ENCODE peak calls at places on chromosomes 12 and 14, in four cellular contexts. V is PC-3, T is fibroblast of the aortic adventitia, D is thoracic aorta. Z is an unnamed sample.
A peak's percentile ranks its signal among the peaks of the same experiment; 100 is the strongest.

GRCh38 chr12:3607039-3607719 is 116.2 kb downstream of the PRMT8 start:
- DNase-seq in T (no peak), D (no peak), V (no peak), Z (no peak)

GRCh38 chr12:40034712-40035111 is 71.2 kb downstream of the SLC2A13 start:
- DNase-seq in V (no peak), T (no peak), D (no peak), Z (no peak)

GRCh38 chr14:72463291-72463866 is 430.5 kb downstream of the DPF3 start:
- DNase-seq in D (no peak), T (no peak), V (peak; percentile 62), Z (no peak)

GRCh38 chr12:124497039-124497438 is 70.4 kb downstream of the NCOR2 start:
- DNase-seq in D (no peak), T (peak; percentile 63), V (no peak), Z (no peak)

GRCh38 chr14:104353221-104353920 is 215.0 kb downstream of the KIF26A start:
- DNase-seq in T (no peak), V (no peak), D (no peak), Z (no peak)

GRCh38 chr12:128314611-128315010 is 47.6 kb downstream of the TMEM132C start:
- DNase-seq in D (no peak), V (no peak), T (no peak), Z (no peak)

GRCh38 chr12:20220339-20220738 is 148.0 kb upstream of the PDE3A start:
- DNase-seq in V (peak; percentile 48), D (no peak), T (peak; percentile 67), Z (peak; percentile 42)

GRCh38 chr14:75653563-75653962 is 7.1 kb downstream of the ERG28 start:
- DNase-seq in T (no peak), V (no peak), D (no peak), Z (no peak)

GRCh38 chr12:72276212-72276865 is 4.2 kb downstream of the TRHDE start:
- DNase-seq in D (no peak), T (no peak), V (peak; percentile 67), Z (no peak)

GRCh38 chr12:52956987-52957386 is 8.1 kb downstream of the KRT18 start:
- DNase-seq in V (no peak), D (no peak), T (no peak), Z (peak; percentile 71)

GRCh38 chr12:118853634-118854033 is 127.7 kb upstream of the SRRM4 start:
- DNase-seq in V (no peak), D (no peak), T (no peak), Z (peak; percentile 60)

GRCh38 chr12:49895773-49896172 is 7.9 kb downstream of the FAIM2 start:
- DNase-seq in T (no peak), V (no peak), D (no peak), Z (no peak)

GRCh38 chr14:101068293-101068957 is 164.9 kb upstream of the RTL1 start:
- DNase-seq in T (no peak), D (no peak), V (no peak), Z (no peak)

GRCh38 chr14:65238456-65238855 is 136.1 kb upstream of the MAX start:
- DNase-seq in V (peak; percentile 82), D (no peak), T (peak; percentile 93), Z (no peak)

GRCh38 chr14:65239143-65239672 is 136.9 kb upstream of the MAX start:
- DNase-seq in T (peak; percentile 97), D (no peak), V (no peak), Z (no peak)

GRCh38 chr14:65234752-65235361 is 132.5 kb upstream of the MAX start:
- DNase-seq in V (no peak), D (no peak), T (no peak), Z (no peak)

GRCh38 chr14:65237956-65238355 is 135.6 kb upstream of the MAX start:
- DNase-seq in D (no peak), V (no peak), T (peak; percentile 28), Z (peak; percentile 22)

DNA sequence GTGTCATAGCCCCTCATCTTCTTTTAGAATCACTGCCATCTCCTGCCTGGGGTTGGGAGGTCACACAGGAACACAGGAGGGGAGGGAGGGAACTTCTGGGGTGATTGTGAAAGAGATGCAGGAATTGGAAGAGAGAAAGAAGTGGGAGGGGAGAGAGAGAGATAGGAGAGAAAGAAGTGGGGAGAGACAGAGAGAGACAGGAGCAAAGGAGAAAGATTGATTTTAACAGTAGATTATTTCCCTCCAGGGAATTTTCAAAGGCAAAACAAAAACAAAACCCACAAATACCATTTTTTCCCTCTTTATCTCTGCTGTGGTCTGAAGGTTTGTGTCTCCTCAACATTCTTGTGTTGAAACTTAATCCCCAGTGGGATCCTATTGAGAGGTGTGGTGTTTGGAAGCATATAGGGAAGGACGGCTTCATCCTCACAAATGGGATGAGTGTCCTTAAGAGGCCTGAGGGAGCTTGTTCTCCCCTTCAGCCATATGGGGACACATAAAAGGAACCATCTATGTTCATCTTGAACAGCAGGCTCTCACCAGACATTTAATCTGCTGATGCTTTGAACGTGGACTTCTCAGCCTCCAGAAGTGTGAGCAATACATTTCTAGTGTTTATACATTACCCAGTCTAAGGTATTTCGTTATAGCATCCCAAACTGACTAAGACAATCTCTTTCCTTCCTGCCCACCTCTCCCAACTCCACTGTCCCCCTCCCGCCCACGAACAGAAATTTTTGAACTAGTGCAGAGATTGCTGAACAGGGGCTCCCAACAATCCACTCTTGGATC is 134.9 kb upstream of the MAX start:
- DNase-seq in D (no peak), T (peak; percentile 86), V (no peak), Z (peak; percentile 40)
- H3K4me3 ChIP-seq in D (no peak overlapping the region), T (no peak overlapping the region), V (no peak overlapping the region), Z (no peak overlapping the region)

GRCh38 chr12:12461281-12461922 is 101.3 kb downstream of the DUSP16 start:
- DNase-seq in T (no peak), V (no peak), D (no peak), Z (no peak)
- H3K4me3 ChIP-seq in T (no peak overlapping the region), V (no peak overlapping the region), D (no peak overlapping the region), Z (no peak overlapping the region)

GRCh38 chr12:96368687-96369086 is 31.6 kb downstream of the CDK17 start:
- DNase-seq in T (no peak), D (no peak), V (no peak), Z (no peak)

GRCh38 chr12:96375841-96376249 is 24.4 kb downstream of the CDK17 start:
- DNase-seq in V (no peak), T (peak; percentile 36), D (no peak), Z (no peak)

GRCh38 chr12:96371138-96371786 is 29.0 kb downstream of the CDK17 start:
- DNase-seq in D (no peak), T (no peak), V (no peak), Z (peak; percentile 44)

GRCh38 chr12:96375173-96375572 is 25.1 kb downstream of the CDK17 start:
- DNase-seq in D (no peak), V (no peak), T (peak; percentile 50), Z (no peak)

DNA sequence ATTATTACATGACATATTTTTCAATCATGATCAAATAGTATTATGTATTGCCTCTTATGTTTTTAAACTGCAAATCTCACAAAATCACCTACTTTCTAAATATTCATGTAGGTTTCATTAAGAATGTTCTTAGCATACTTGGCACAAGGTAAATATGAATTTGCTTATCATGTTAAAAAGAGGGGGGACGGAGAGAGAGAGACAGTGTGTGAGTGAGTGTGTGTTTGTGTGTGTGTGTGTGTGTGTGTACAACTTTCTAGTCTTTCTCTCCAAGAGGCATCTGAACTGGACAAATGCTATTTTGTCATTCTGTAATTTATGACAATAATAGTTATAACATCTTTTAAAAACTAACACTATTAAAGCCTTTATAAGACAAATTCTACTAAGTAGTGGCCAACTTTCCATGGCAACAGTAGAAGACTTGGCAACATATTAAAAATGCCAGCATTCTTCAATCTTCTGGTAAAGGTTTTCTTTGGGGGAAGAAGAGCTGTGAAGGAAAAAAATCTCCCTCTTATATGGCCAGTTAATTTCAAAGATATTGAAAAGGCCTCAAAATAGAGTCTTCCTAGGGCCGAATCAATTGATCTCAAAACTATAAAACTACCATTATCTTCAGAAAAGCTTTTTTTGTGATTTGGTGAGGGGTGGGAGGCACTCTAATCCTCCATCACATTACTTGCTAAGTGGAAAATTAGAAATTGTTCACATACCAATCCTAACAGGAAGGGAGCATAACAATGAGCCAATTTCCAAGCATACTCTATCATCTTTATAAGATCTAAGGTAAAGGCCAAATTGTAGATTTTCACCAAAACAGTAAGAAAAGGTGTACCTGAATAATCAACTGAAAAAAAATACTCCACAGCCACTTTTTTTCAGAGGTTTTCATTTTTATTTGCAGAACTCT is 28.2 kb downstream of the CDK17 start:
- DNase-seq in V (no peak), D (no peak), T (peak; percentile 50), Z (no peak)
- H3K4me3 ChIP-seq in V (no peak overlapping the region), D (no peak overlapping the region), T (no peak overlapping the region), Z (no peak overlapping the region)

GRCh38 chr12:132249747-132250478 is 79.5 kb downstream of the GALNT9 start:
- DNase-seq in D (no peak), V (no peak), T (no peak), Z (no peak)
- H3K4me3 ChIP-seq in D (no peak overlapping the region), V (no peak overlapping the region), T (no peak overlapping the region), Z (no peak overlapping the region)

DNA sequence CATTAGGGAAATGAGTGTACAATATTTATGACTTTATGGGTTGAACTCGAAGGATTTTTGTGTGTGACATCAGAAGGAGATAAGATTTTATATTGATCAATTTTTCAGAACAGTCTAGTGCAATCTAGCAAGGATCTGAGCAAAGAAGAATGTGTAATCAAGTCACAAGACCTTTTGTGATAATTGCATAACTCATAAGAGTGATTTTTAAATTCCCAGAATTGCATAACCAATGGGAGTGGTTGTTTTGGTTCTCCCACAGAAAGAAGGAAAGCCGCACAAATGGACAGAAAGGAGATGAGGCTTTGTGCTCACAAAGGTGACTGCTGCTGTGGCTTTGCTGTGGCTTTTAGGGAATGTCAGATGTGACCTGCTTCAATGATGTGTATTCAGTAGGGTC is 441.7 kb upstream of the FLRT2 start:
- DNase-seq in D (no peak), T (peak; percentile 69), V (peak; percentile 13), Z (no peak)
- H3K4me3 ChIP-seq in D (no peak overlapping the region), T (no peak overlapping the region), V (no peak overlapping the region), Z (no peak overlapping the region)

GRCh38 chr14:56797003-56797568 is 13.2 kb downstream of the OTX2 start:
- DNase-seq in T (no peak), D (no peak), V (no peak), Z (peak; percentile 68)

GRCh38 chr14:56799327-56799645 is 11.0 kb downstream of the OTX2 start:
- DNase-seq in D (no peak), V (no peak), T (no peak), Z (no peak)

GRCh38 chr14:56796259-56796658 is 14.0 kb downstream of the OTX2 start:
- DNase-seq in D (no peak), V (no peak), T (no peak), Z (peak; percentile 40)

GRCh38 chr14:56798447-56799326 is 11.6 kb downstream of the OTX2 start:
- DNase-seq in D (no peak), T (no peak), V (no peak), Z (peak; percentile 88)

DNA sequence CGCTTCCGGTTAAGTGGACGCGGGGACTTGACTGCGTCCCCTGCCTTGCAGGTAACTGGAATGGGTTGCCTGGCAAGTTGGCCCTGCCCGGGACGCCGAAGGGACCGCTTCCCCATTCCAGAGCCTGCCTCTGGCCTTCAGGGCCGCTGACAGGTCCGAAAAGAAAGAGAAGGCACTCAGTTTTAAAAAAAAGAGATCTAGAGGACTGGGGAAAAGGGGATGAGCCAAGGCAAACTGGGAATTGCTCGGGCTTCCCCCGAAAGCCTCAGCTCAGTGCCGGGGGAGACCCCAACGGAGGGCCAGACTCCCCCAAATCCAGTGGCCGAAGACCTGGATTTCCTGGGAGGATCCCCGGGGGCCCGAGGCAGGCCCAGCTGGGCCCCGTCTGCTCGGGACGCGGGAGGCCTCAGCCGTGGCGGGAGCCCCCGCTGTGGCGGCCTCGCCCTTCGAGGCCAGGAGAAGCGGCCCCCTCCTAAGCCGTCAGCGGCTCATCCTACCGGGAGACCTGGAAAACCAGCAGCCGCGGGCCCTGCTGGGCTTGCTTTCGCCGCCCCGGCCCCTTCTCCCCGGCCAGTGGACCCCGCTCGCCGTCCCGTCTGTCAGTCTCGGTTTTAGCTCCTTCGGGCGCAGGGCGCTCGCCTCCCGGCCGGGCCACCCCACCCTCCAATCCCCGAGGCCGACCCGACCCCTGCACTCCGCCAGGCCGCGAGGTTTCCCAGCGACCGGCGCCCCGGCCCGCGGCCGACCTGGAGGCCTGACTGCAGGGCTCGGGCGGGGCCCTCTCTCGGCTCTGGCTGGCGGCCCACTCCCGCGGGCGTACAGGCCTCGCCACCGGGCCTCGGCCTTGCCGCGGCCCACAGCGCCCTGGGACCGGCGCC is 12.5 kb downstream of the OTX2 start:
- DNase-seq in V (no peak), T (no peak), D (no peak), Z (peak; percentile 86)
- H3K4me3 ChIP-seq in V (no peak overlapping the region), T (no peak overlapping the region), D (peak overlapping the region; percentile 59), Z (peak overlapping the region; percentile 99)